ENCODE peak calls at places on chromosome 14, in seven cellular contexts. T is mesothelial cell of epicardium, I is lower leg skin, D is nephron progenitor cell, C is cardiac muscle cell, H is progenitor cell of endocrine pancreas, G is foreskin fibroblast. L is an unnamed sample.

GRCh38 chr14:71212093-71212492 is 304.8 kb downstream of the PCNX1 start:
- DNase-seq in D (no peak), H (no peak), G (no peak), I (no peak), T (no peak), C (no peak), L (no peak)

GRCh38 chr14:88352299-88353097 is 29.4 kb upstream of the KCNK10 start:
- DNase-seq in C (peak; percentile 60), G (peak; percentile 40), H (no peak), D (no peak), T (no peak), I (no peak), L (no peak)

GRCh38 chr14:64298773-64299172 is 4.6 kb upstream of the ESR2 start:
- DNase-seq in I (no peak), C (no peak), G (peak; percentile 1), H (no peak), D (no peak), T (no peak), L (no peak)

GRCh38 chr14:35964736-35965135 is 138.6 kb downstream of the BRMS1L start:
- DNase-seq in G (no peak), C (no peak), H (no peak), I (no peak), D (no peak), T (no peak), L (no peak)

GRCh38 chr14:65214741-65215140 is 112.4 kb upstream of the MAX start:
- DNase-seq in T (no peak), D (no peak), H (no peak), C (peak; percentile 61), I (no peak), G (no peak), L (no peak)

GRCh38 chr14:32136027-32136825 is 59.1 kb downstream of the ARHGAP5 start:
- DNase-seq in G (no peak), D (no peak), T (no peak), I (no peak), H (no peak), C (peak; percentile 22), L (no peak)

GRCh38 chr14:51643137-51643536 is 8.6 kb upstream of the FRMD6 start:
- DNase-seq in D (no peak), H (no peak), I (no peak), T (no peak), C (no peak), G (peak; percentile 72), L (no peak)

GRCh38 chr14:103521438-103521961 is 1.1 kb downstream of the CKB start:
- DNase-seq in T (no peak), H (no peak), G (no peak), D (no peak), C (no peak), I (no peak), L (no peak)

GRCh38 chr14:104142136-104143041 is 4.0 kb downstream of the KIF26A start:
- DNase-seq in T (peak; percentile 13), I (no peak), D (no peak), C (no peak), H (no peak), G (no peak), L (no peak)

DNA sequence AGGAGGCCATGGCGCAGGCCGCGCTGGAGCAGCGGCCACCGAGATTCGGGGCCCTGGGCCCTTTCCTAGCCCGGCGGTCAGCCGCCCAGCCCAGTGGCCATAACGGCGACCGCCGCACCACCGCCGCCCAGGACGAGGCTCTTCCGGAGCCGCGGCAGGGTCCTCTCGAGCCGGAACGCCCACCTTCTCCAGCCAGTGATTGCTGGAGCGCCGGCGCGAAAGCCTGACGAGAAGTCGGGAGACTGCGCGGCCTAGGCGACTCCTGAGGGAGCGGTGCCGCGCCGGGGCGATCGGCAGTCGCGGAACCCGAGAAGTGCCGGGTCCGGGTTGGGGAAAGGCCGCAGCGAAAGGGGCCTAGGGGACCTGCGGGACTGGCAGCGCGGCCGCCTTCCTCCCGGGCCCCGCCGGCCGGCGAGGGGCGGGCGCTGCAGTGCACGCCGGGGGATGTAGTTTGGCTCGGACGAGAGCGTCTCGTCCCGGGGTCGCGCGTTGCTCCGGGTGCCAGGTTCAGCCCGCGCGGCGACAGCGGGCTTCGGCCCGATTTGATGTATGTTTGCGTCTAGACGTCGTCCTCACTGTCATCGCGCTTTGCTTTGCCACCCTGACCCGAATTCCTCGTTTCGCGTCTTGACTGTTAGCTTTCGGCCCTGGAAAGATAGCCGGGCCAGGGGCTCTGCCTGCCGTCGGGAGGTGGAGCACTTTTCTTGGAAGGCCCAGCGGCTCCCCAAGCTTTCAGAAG is at the start of gene VTI1B:
- DNase-seq in H (peak; percentile 62), T (peak; percentile 53), C (peak; percentile 83), G (peak; percentile 72), D (peak; percentile 82), I (peak; percentile 61), L (peak; percentile 92)
- TF ChIP-seq CTCF in H (no peak), T (no peak), C (peak; percentile 36), G (peak; percentile 32), D (no peak), I (no peak), L (peak; percentile 38)

DNA sequence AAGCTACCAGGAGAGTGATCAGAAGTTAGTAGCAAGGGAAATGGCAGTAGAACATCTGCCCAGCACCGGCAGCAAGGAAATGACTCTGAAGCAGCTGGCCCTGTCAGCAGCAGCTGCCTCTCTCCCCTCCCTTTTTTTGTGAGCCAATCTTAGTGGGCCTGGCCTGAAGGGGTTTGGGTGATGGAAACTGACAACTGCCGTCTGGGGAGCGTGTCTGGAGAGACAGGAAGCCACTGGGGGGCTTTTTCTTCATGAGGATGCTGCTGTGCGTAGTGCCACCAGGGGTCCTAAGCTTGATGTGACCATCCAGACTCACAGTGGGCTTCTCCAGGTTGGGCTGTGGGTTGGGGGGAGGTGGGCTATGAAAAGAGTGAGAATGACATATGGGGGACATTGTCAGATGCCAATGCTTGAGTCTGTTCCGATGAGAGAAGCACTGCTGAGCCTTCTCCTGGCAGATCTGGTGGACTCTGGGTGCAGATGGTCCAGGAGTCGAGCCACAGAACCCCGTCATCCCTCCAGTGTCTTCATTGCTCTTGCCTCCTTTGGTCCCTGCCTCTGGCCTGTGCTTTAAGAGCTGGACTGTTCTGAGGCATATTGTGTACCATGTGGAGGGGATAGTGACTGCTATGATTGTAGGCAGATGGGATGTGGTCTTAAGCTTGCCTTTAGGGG is 87.6 kb upstream of the HIF1A start:
- DNase-seq in D (no peak), I (no peak), T (no peak), G (no peak), C (no peak), H (no peak), L (no peak)
- TF ChIP-seq CTCF in D (peak; percentile 9), I (no peak), T (no peak), G (no peak), C (no peak), H (peak; percentile 11), L (no peak)

DNA sequence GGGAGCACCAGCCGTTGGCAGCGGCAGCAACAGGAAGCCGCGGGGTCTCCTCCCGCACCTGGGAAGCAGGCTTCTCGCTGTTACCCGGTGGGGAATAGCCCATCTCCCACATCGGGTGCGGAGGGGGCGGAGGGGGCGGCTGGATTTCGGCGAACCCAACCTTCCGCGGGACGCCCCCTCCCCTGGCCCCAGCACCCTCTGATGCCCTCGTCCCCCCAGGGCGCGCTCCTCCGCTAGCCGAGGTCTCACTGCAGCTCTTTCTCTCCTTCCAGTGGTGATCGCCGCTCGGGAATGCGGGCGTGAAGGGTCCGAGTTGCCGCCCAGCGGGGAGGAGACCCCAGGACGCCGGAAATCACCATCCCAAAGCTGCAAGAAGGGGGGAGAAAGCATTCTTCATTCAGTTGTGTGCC is 301 bp downstream of the SAMD4A start:
- DNase-seq in I (peak; percentile 23), D (peak; percentile 63), H (peak; percentile 26), T (no peak), G (no peak), C (peak; percentile 45), L (no peak)
- TF ChIP-seq CTCF in I (no peak), D (no peak), H (no peak), T (no peak), G (no peak), C (no peak), L (no peak)

GRCh38 chr14:60515244-60515695 is 6.3 kb downstream of the SIX6 start:
- DNase-seq in H (no peak), T (no peak), G (no peak), I (no peak), D (no peak), C (no peak), L (no peak)
- TF ChIP-seq CTCF in H (no peak), T (no peak), G (peak; percentile 7), I (no peak), D (no peak), C (peak; percentile 1), L (no peak)

GRCh38 chr14:100374891-100375272 is 51.7 kb downstream of the SLC25A47 start:
- DNase-seq in G (no peak), H (no peak), T (no peak), C (no peak), D (no peak), I (no peak), L (no peak)

GRCh38 chr14:100374270-100374669 is 51.1 kb downstream of the SLC25A47 start:
- DNase-seq in C (no peak), I (no peak), G (no peak), D (no peak), T (no peak), H (no peak), L (no peak)

GRCh38 chr14:100375273-100375962 is 52.3 kb downstream of the SLC25A47 start:
- DNase-seq in I (peak; percentile 61), T (no peak), D (peak; percentile 36), G (peak; percentile 75), C (peak; percentile 99), H (no peak), L (peak; percentile 96)

GRCh38 chr14:100375963-100376735 is 53.0 kb downstream of the SLC25A47 start:
- DNase-seq in D (peak; percentile 96), G (peak; percentile 95), I (peak; percentile 88), T (peak; percentile 92), H (peak; percentile 91), C (peak; percentile 99), L (peak; percentile 99)

DNA sequence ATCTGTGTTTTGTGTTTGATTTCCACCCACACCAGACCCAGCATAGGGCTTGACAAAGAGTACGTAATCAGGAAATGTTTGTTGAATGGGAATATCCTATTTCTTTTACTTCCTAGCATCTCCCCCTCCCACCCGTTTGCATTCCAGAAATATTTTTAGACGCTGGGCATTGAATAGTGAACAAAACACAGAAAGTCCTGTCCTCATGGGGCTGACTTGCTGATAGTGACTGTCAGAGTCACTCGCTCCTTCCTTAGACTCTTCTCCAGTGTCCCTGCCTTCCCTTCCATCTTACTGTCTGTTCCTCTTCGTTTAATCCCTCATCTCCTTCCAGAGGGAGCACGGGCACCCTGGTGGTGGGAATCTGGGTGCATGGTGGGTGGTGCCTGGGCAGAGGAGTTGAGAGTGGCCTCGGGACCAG is 53.6 kb downstream of the SLC25A47 start:
- DNase-seq in I (no peak), C (peak; percentile 39), G (no peak), H (no peak), T (no peak), D (peak; percentile 25), L (no peak)
- TF ChIP-seq CTCF in I (no peak), C (peak; percentile 39), G (peak; percentile 41), H (no peak), T (no peak), D (peak; percentile 23), L (peak; percentile 33)

GRCh38 chr14:93132472-93133065 is 16.8 kb upstream of the ITPK1 start:
- DNase-seq in I (no peak), G (peak; percentile 41), H (no peak), C (peak; percentile 53), D (no peak), T (no peak), L (no peak)
- TF ChIP-seq CTCF in I (no peak), G (peak; percentile 42), H (peak; percentile 44), C (peak; percentile 48), D (peak; percentile 26), T (no peak), L (peak; percentile 66)

L was measured in osteocyte.